ENCODE peak calls at places on chromosome X, in five cellular contexts. Q, C, G, S and H are unnamed samples.

GRCh38 chrX:96791559-96791958 is 92.1 kb upstream of the RPA4 start:
- DNase-seq in Q (peak), C (no peak), G (peak), S (no peak), H (no peak)

GRCh38 chrX:9573282-9574106 is 108.6 kb downstream of the TBL1X start:
- DNase-seq in Q (no peak), C (no peak), G (no peak), S (no peak), H (no peak)

GRCh38 chrX:1086444-1087409 is 125.7 kb downstream of the CRLF2 start:
- DNase-seq in Q (no peak), C (no peak), G (no peak), S (no peak), H (peak)

GRCh38 chrX:313546-313945 is 5.0 kb downstream of the GTPBP6 start:
- DNase-seq in Q (no peak), C (peak), G (no peak), S (no peak), H (no peak)

GRCh38 chrX:30887721-30888120 is 1.3 kb downstream of the TAB3 start:
- DNase-seq in Q (no peak), C (no peak), G (no peak), S (no peak), H (no peak)

GRCh38 chrX:132467029-132467428 is 21.8 kb downstream of the MBNL3 start:
- DNase-seq in Q (no peak), C (no peak), G (peak), S (no peak), H (no peak)

GRCh38 chrX:75522565-75523411 is at the start of gene ZDHHC15:
- DNase-seq in Q (peak), C (peak), G (peak), S (no peak), H (peak)

GRCh38 chrX:26952213-26952612 is 510.9 kb downstream of the PPP4R3C start:
- DNase-seq in Q (no peak), C (no peak), G (no peak), S (no peak), H (no peak)

GRCh38 chrX:10048076-10048475 is 80.9 kb downstream of the CLDN34 start:
- DNase-seq in Q (no peak), C (no peak), G (peak), S (no peak), H (no peak)

GRCh38 chrX:119984652-119985051 is 41.1 kb upstream of the NKAP start:
- DNase-seq in Q (no peak), C (no peak), G (no peak), S (peak), H (no peak)

GRCh38 chrX:136130931-136131843 is 16.1 kb upstream of the FHL1 start:
- DNase-seq in Q (no peak), C (no peak), G (peak), S (no peak), H (peak)

GRCh38 chrX:148535639-148536038 is 35.2 kb downstream of the AFF2 start:
- DNase-seq in Q (no peak), C (no peak), G (no peak), S (no peak), H (peak)

GRCh38 chrX:30831082-30831481 is 58.0 kb downstream of the TAB3 start:
- DNase-seq in Q (no peak), C (no peak), G (no peak), S (no peak), H (no peak)

GRCh38 chrX:34350552-34350951 is 218.4 kb upstream of the FAM47A start:
- DNase-seq in Q (no peak), C (no peak), G (peak), S (no peak), H (no peak)

GRCh38 chrX:70332600-70332999 is 42.7 kb downstream of the KIF4A start:
- DNase-seq in Q (no peak), C (no peak), G (no peak), S (no peak), H (no peak)

GRCh38 chrX:154714925-154715324 is 36.0 kb downstream of the GAB3 start:
- DNase-seq in Q (no peak), C (no peak), G (peak), S (peak), H (peak)

GRCh38 chrX:154712781-154713391 is 38.0 kb downstream of the GAB3 start:
- DNase-seq in Q (no peak), C (no peak), G (peak), S (no peak), H (peak)

GRCh38 chrX:154711264-154711663 is 39.6 kb downstream of the GAB3 start:
- DNase-seq in Q (no peak), C (no peak), G (no peak), S (no peak), H (no peak)

GRCh38 chrX:154715825-154716224 is 35.1 kb downstream of the GAB3 start:
- DNase-seq in Q (no peak), C (no peak), G (no peak), S (no peak), H (no peak)

GRCh38 chrX:154710309-154710708 is 40.6 kb downstream of the GAB3 start:
- DNase-seq in Q (no peak), C (no peak), G (no peak), S (no peak), H (no peak)
- TF ChIP-seq CTCF in Q (no peak), C (no peak), G (no peak), S (peak), H (no peak)

DNA sequence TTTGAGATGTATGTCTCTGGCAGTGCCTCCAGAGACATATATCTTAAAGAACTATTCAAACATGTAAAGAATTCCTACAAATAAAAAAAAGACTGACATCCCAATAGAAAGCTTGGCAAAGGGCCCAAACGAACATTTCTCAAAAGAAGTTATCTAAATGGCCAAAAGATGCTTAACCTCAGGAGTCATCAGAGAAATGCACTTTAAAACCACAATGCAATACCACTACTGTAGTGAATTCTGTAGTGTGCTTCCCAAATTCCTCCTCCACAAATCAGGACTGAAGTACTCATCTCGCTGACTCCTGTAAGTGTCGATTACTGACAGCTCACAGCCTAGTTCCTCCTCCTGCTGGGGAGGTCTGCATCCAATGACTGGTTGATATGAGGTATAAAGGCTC is 129.0 kb upstream of the MAMLD1 start:
- DNase-seq in Q (no peak), C (no peak), G (peak), S (no peak), H (no peak)
- H3K27ac ChIP-seq in Q (no peak), C (no peak), G (no peak), S (no peak), H (no peak)

GRCh38 chrX:104665691-104666090 is 99.7 kb downstream of the IL1RAPL2 start:
- DNase-seq in Q (no peak), C (no peak), G (no peak), S (no peak), H (no peak)

GRCh38 chrX:104670051-104670450 is 104.1 kb downstream of the IL1RAPL2 start:
- DNase-seq in Q (no peak), C (no peak), G (no peak), S (no peak), H (no peak)

GRCh38 chrX:104669063-104669462 is 103.1 kb downstream of the IL1RAPL2 start:
- DNase-seq in Q (no peak), C (no peak), G (no peak), S (no peak), H (no peak)

GRCh38 chrX:104662694-104663093 is 96.7 kb downstream of the IL1RAPL2 start:
- DNase-seq in Q (no peak), C (no peak), G (no peak), S (no peak), H (no peak)

GRCh38 chrX:104668550-104668949 is 102.6 kb downstream of the IL1RAPL2 start:
- DNase-seq in Q (no peak), C (no peak), G (peak), S (no peak), H (no peak)
- TF ChIP-seq CTCF in Q (no peak), C (no peak), G (no peak), S (no peak), H (no peak)

GRCh38 chrX:128901018-128901417 is 622.3 kb downstream of the SMARCA1 start:
- DNase-seq in Q (no peak), C (no peak), G (no peak), S (no peak), H (no peak)

DNA sequence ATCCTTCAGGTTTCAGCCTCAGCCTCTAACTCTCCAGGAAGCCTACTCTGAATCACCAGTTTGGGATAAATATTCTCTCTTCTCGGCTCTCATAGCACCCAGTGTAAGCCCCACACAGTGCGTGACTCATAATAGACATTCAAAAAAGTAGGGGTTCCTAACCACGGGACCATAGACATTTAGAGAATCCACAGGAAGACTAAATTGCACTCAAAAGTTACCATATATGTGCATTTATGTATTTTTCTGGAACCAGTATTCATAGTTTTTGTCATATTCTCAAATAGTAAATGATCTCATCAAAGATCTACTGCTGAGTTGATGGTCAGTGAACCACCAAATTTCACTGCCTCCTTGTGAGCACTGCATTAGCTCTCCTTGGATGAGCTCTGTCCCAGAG is 625.7 kb downstream of the SMARCA1 start:
- DNase-seq in Q (no peak), C (no peak), G (no peak), S (no peak), H (no peak)
- H3K27ac ChIP-seq in Q (no peak), C (no peak), G (no peak), S (no peak), H (no peak)

DNA sequence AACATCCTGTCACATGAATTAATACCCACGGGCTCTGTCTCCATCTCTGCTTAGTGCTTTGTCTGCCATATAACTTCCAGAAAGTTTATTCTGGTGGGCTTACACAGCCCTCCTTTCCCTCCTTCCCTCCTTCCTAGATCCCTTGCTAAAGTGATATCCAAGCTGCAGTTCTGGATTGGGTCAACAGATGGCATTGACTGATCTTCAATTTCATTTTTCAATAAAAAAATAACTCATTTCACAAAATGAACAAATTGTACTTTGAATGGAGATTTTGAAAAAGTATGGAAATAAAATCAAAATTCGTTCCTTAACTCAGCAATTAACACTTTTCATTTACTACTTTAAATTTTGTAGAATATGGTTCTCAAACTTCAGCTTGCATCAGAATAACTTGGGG is 94.9 kb downstream of the NXF2 start:
- DNase-seq in Q (no peak), C (no peak), G (no peak), S (no peak), H (no peak)
- TF ChIP-seq CTCF in Q (no peak), C (no peak), G (no peak), S (no peak), H (no peak)